ENCODE peak calls at places on chromosome 5, in four cellular contexts. X is A549, Y is dorsolateral prefrontal cortex, M is adrenal gland. D is an unnamed sample.

GRCh38 chr5:53543401-53543800 is 17.0 kb upstream of the NDUFS4 start:
- DNase-seq in Y (no peak), M (no peak), X (no peak), D (no peak)

GRCh38 chr5:158028349-158028748 is 169.4 kb upstream of the CLINT1 start:
- DNase-seq in M (no peak), X (no peak), Y (no peak), D (no peak)

GRCh38 chr5:95837492-95837891 is 15.0 kb upstream of the GLRX start:
- DNase-seq in X (no peak), M (no peak), Y (no peak), D (no peak)

GRCh38 chr5:150801117-150801927 is 22.8 kb downstream of the SMIM3 start:
- DNase-seq in M (peak), Y (no peak), X (peak), D (no peak)

GRCh38 chr5:144205141-144205551 is 34.5 kb downstream of the KCTD16 start:
- DNase-seq in Y (peak), M (no peak), X (no peak), D (no peak)

GRCh38 chr5:107980923-107981748 is 310.4 kb upstream of the EFNA5 start:
- DNase-seq in Y (no peak), M (no peak), X (no peak), D (no peak)

GRCh38 chr5:80921026-80921425 is 39.1 kb upstream of the RASGRF2 start:
- DNase-seq in X (no peak), M (no peak), Y (no peak), D (no peak)

GRCh38 chr5:107330903-107331302 is 339.8 kb downstream of the EFNA5 start:
- DNase-seq in X (no peak), Y (no peak), M (no peak), D (no peak)

GRCh38 chr5:126186210-126186609 is 237.0 kb upstream of the GRAMD2B start:
- DNase-seq in M (no peak), X (no peak), Y (no peak), D (no peak)

GRCh38 chr5:41246376-41246775 is 33.0 kb upstream of the C6 start:
- DNase-seq in M (peak), Y (no peak), X (peak), D (no peak)

GRCh38 chr5:81972496-81972791 is 621 bp downstream of the ATG10 start:
- DNase-seq in Y (no peak), M (no peak), X (no peak), D (no peak)

GRCh38 chr5:175845229-175845628 is 26.1 kb upstream of the CPLX2 start:
- DNase-seq in X (no peak), M (no peak), Y (no peak), D (no peak)

GRCh38 chr5:177427211-177427822 is 841 bp downstream of the GRK6 start:
- DNase-seq in Y (no peak), X (no peak), M (no peak), D (no peak)

GRCh38 chr5:160438316-160439204 is 16.9 kb downstream of the PTTG1 start:
- DNase-seq in M (peak), Y (peak), X (peak), D (no peak)

GRCh38 chr5:153658606-153659005 is 168.1 kb downstream of the GRIA1 start:
- DNase-seq in X (no peak), Y (no peak), M (no peak), D (no peak)

GRCh38 chr5:168433982-168434381 is 52.3 kb upstream of the RARS1 start:
- DNase-seq in Y (peak), X (no peak), M (no peak), D (no peak)

GRCh38 chr5:138720840-138721239 is 32.4 kb upstream of the CTNNA1 start:
- DNase-seq in M (no peak), X (no peak), Y (no peak), D (no peak)

GRCh38 chr5:111535879-111536549 is 23.7 kb upstream of the STARD4 start:
- DNase-seq in X (no peak), Y (no peak), M (no peak), D (no peak)

GRCh38 chr5:78232163-78232562 is 62.3 kb downstream of the AP3B1 start:
- DNase-seq in M (no peak), X (no peak), Y (no peak), D (no peak)

GRCh38 chr5:136028782-136029742 is at the start of gene TGFBI:
- DNase-seq in X (peak), Y (no peak), M (peak), D (peak)

GRCh38 chr5:10611290-10611689 is 47.4 kb downstream of the ANKRD33B start:
- DNase-seq in Y (no peak), X (no peak), M (no peak), D (no peak)

GRCh38 chr5:132501629-132501956 is 11.0 kb upstream of the IRF1 start:
- DNase-seq in M (no peak), Y (peak), X (no peak), D (no peak)

GRCh38 chr5:179192185-179192890 is 132.2 kb downstream of the ZNF354C start:
- DNase-seq in M (no peak), Y (peak), X (no peak), D (no peak)

GRCh38 chr5:107092695-107093094 is 578.0 kb downstream of the EFNA5 start:
- DNase-seq in M (no peak), Y (no peak), X (no peak), D (no peak)

GRCh38 chr5:7856855-7857254 is 5.9 kb upstream of the CFAP90 start:
- DNase-seq in X (no peak), Y (peak), M (peak), D (no peak)

GRCh38 chr5:100446879-100447278 is 88.3 kb upstream of the FAM174A start:
- DNase-seq in Y (no peak), M (no peak), X (no peak), D (no peak)

GRCh38 chr5:148760945-148761638 is 65.3 kb upstream of the ADRB2 start:
- DNase-seq in X (no peak), Y (no peak), M (no peak), D (no peak)

GRCh38 chr5:91434348-91434747 is 51.2 kb upstream of the ARRDC3 start:
- DNase-seq in Y (no peak), X (no peak), M (no peak), D (no peak)

GRCh38 chr5:15472116-15472515 is 27.9 kb upstream of the FBXL7 start:
- DNase-seq in X (no peak), Y (no peak), M (no peak), D (no peak)

GRCh38 chr5:124889522-124889828 is 143.0 kb upstream of the ZNF608 start:
- DNase-seq in X (no peak), Y (no peak), M (no peak), D (no peak)

GRCh38 chr5:143613329-143613728 is 198.6 kb upstream of the HMHB1 start:
- DNase-seq in M (no peak), X (no peak), Y (no peak), D (no peak)

GRCh38 chr5:2201832-2202231 is 319.1 kb upstream of the IRX4 start:
- DNase-seq in Y (no peak), X (no peak), M (no peak), D (no peak)

GRCh38 chr5:139457653-139458306 is 4.8 kb downstream of the ECSCR start:
- DNase-seq in X (no peak), Y (no peak), M (no peak), D (no peak)

GRCh38 chr5:121967187-121967586 is 5.4 kb downstream of the SRFBP1 start:
- DNase-seq in X (no peak), Y (no peak), M (no peak), D (no peak)

GRCh38 chr5:131509811-131510210 is 125.2 kb downstream of the RAPGEF6 start:
- DNase-seq in M (no peak), X (no peak), Y (no peak), D (no peak)

GRCh38 chr5:163362806-163363788 is 74.3 kb upstream of the CCNG1 start:
- DNase-seq in X (no peak), Y (no peak), M (no peak), D (no peak)

GRCh38 chr5:91361055-91361701 is 21.9 kb downstream of the ARRDC3 start:
- DNase-seq in M (no peak), X (no peak), Y (no peak), D (no peak)

DNA sequence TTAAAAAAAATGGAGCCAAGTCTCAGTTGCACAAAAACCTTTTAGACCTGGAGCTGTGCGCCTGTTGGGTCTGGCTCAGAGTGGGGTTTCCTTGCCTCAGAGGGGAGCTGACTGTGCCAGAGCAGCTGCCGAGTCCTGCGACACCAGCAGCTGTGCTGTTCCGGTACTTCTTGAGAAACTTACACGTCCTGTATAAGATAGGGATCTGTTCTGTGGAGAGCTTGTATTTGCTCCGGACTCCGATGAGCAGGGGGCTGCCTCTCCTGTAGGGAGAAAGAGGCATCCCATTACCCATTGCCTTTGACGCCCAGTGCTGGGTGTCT is 28.5 kb downstream of the GFPT2 start:
- DNase-seq in Y (no peak), X (no peak), M (no peak), D (no peak)
- H3K27ac ChIP-seq in Y (peak), X (no peak), M (no peak), D (no peak)

DNA sequence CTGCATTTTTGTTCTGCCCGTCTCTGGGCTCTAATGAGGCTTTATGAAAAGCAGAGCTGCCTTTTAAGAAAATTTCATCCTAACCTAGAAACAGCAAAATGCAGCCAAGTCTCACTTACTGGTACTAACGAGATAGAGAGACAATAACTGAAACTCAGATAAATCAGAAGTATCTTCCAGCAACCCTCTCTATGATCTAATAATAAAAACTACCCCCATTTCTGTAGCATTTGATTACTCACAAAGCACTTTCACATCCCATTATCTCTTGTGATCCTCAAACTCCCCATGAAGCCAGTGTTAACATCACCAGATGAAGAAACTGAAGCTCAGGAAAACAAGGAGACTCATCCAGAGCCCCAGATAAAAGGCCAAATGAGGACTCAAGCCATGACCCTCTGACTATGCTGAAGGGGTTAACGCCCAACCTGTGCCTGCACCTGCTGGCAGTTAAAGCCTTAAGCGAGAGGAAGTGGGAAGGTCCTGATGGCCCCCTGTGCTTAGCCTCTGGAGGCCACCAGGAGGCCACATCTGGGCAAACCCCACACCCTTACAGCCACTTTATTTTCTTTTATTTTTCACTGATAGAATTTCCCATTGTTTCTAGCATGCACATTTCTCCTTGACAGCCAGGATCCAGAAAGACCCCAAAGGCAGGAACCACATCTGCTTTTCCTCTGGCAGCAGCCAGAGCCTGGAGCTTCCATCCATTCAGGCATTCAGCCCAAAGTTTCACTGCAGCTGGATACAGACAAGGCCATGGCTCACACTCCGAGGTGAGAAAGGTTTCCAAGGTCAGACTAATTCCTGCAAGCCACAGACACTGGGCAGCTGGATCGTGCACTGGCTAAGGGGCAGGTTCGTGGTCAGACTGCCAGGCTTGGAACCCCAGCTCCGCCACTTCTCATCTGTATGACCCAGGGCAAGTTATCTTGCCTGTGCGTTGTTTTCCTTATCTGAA is 37.2 kb downstream of the SPOCK1 start:
- DNase-seq in M (no peak), X (no peak), Y (no peak), D (no peak)
- TF ChIP-seq CTCF in M (no peak), X (no peak), Y (no peak), D (no peak)

GRCh38 chr5:93621340-93621872 is 38.4 kb downstream of the NR2F1 start:
- DNase-seq in Y (peak), X (peak), M (peak), D (peak)
- H3K4me3 ChIP-seq in Y (peak), X (peak), M (peak), D (peak)

GRCh38 chr5:87574106-87574505 is 161.4 kb upstream of the CCNH start:
- DNase-seq in Y (no peak), X (no peak), M (no peak), D (no peak)

GRCh38 chr5:87572092-87572491 is 159.4 kb upstream of the CCNH start:
- DNase-seq in Y (no peak), M (no peak), X (no peak), D (no peak)

GRCh38 chr5:87570366-87570765 is 157.6 kb upstream of the CCNH start:
- DNase-seq in Y (no peak), X (no peak), M (no peak), D (no peak)

GRCh38 chr5:87576867-87577266 is 164.1 kb upstream of the CCNH start:
- DNase-seq in Y (no peak), M (no peak), X (no peak), D (no peak)

DNA sequence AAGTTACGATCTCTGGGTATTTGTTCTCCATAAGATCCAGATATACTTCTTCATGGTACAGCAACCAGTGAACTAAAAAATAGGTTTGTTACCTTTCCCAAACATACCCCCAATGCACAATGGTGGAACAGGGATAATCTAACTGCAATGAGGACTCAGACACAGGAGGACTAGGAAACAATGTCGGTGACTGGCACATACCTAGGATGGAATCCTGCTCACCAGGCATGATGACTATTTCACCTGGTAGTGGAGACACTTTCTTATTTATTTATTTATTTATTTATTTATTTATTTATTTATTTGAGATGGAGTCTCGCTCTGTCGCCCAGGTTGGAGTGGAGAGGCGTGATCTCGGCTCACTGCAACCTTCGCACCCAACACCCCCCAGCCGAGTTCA is 159.9 kb upstream of the CCNH start:
- DNase-seq in Y (no peak), M (no peak), X (no peak), D (no peak)
- H3K27ac ChIP-seq in Y (no peak), M (no peak), X (no peak), D (no peak)

DNA sequence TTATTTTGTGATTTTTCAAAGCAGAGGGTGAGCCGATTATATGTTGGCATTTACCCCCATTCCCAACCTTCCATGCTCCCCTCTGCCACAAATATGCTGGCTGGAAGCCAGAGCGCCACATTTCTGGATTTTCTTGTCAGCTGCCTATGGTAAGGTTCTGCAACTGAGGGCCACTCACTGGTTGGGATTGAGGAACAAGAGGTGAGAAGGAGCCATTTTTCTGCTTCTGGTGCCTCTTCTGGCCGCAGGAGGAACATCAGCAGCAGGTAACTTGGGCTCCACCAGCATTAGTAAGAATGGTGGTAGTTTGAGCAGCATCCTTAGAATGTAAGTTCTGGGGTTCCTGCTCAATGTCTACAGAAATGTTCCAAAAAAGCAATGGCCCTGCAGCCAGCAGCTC is 159.5 kb upstream of the MAST4 start:
- DNase-seq in M (no peak), Y (no peak), X (no peak), D (no peak)
- TF ChIP-seq CTCF in M (no peak), Y (no peak), X (peak), D (peak)

GRCh38 chr5:25823330-25823873 is 1178.6 kb upstream of the CDH10 start:
- DNase-seq in X (no peak), M (no peak), Y (no peak), D (no peak)
- H3K4me3 ChIP-seq in X (no peak), M (no peak), Y (no peak), D (no peak)

DNA sequence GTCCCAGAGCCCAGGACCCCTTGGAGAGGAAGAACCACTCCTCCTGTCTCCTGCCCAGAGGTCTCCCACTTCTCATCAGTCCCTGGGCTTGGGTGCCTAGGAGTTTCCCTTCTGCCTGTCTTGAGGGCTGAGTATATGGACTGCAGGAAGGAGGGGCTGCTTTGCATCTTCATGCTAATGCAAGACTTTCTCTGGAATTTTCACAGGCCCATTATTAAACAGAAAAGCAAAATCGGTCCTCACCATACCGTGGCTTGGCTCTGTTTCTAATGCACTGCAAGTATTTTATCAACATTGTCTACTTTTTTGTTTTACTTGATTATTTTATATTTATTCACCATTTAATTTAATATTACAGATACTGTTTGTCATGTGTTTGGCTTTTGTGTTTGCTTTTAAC is 34.5 kb downstream of the TRIO start:
- DNase-seq in M (no peak), X (no peak), Y (no peak), D (no peak)
- H3K27ac ChIP-seq in M (no peak), X (no peak), Y (no peak), D (no peak)

D was measured in heart right ventricle.